ENCODE peak calls at places on chromosomes 12 and 14, in nine cellular contexts. I, L, Y, T, R, S, C, O and X are unnamed samples.

GRCh38 chr12:2244013-2244861 is 191.4 kb downstream of the CACNA1C start:
- DNase-seq in I (no peak), L (peak; percentile 97), Y (no peak), T (peak; percentile 2), R (peak; percentile 87), S (no peak), C (no peak), O (peak; percentile 34), X (no peak)

GRCh38 chr12:43241971-43242370 is 310.0 kb downstream of the ADAMTS20 start:
- DNase-seq in I (no peak), L (peak; percentile 71), Y (no peak), T (no peak), R (no peak), S (no peak), C (no peak), O (no peak), X (no peak)

GRCh38 chr12:122021193-122021821 is 377 bp upstream of the BCL7A start:
- DNase-seq in I (no peak), L (no peak), Y (no peak), T (no peak), R (peak; percentile 76), S (peak; percentile 44), C (peak; percentile 54), O (peak; percentile 31), X (peak; percentile 25)

GRCh38 chr12:128259556-128260070 is 7.4 kb upstream of the TMEM132C start:
- DNase-seq in I (no peak), L (no peak), Y (no peak), T (no peak), R (no peak), S (no peak), C (no peak), O (no peak), X (peak; percentile 62)

GRCh38 chr14:90600619-90601018 is 203.8 kb downstream of the CALM1 start:
- DNase-seq in I (no peak), L (no peak), Y (no peak), T (no peak), R (peak; percentile 49), S (no peak), C (no peak), O (no peak), X (no peak)

GRCh38 chr12:86551146-86551571 is 295.0 kb upstream of the MGAT4C start:
- DNase-seq in I (no peak), L (no peak), Y (no peak), T (no peak), R (no peak), S (no peak), C (no peak), O (no peak), X (no peak)

GRCh38 chr12:67855103-67855502 is 134.1 kb upstream of the IFNG-AS1 start:
- DNase-seq in I (no peak), L (no peak), Y (no peak), T (no peak), R (no peak), S (no peak), C (no peak), O (no peak), X (no peak)

GRCh38 chr14:104657563-104658324 is 31.7 kb upstream of the INF2 start:
- DNase-seq in I (peak; percentile 92), L (no peak), Y (no peak), T (no peak), R (no peak), S (peak; percentile 82), C (no peak), O (no peak), X (peak; percentile 88)

GRCh38 chr12:120342567-120343537 is 15.3 kb upstream of the PLA2G1B start:
- DNase-seq in I (no peak), L (no peak), Y (no peak), T (no peak), R (no peak), S (no peak), C (no peak), O (no peak), X (no peak)

GRCh38 chr12:124334976-124335375 is 40.1 kb downstream of the RFLNA start:
- DNase-seq in I (no peak), L (no peak), Y (no peak), T (no peak), R (no peak), S (no peak), C (no peak), O (no peak), X (no peak)

GRCh38 chr14:103870144-103870876 is 22.9 kb upstream of the PPP1R13B start:
- DNase-seq in I (no peak), L (no peak), Y (no peak), T (no peak), R (no peak), S (no peak), C (peak; percentile 73), O (no peak), X (no peak)

GRCh38 chr14:54818201-54819133 is 84.2 kb downstream of the GCH1 start:
- DNase-seq in I (peak; percentile 80), L (peak; percentile 69), Y (no peak), T (no peak), R (no peak), S (no peak), C (no peak), O (peak; percentile 24), X (no peak)

GRCh38 chr14:91372680-91373495 is 44.7 kb downstream of the CCDC88C start:
- DNase-seq in I (peak; percentile 78), L (no peak), Y (no peak), T (no peak), R (no peak), S (no peak), C (no peak), O (peak; percentile 55), X (peak; percentile 73)

GRCh38 chr14:70907172-70907995 is at the start of gene PCNX1:
- DNase-seq in I (peak; percentile 95), L (peak; percentile 79), Y (peak; percentile 77), T (peak; percentile 46), R (peak; percentile 94), S (peak; percentile 93), C (peak; percentile 92), O (peak; percentile 90), X (peak; percentile 92)

GRCh38 chr12:65631621-65632111 is 192.6 kb upstream of the HMGA2 start:
- DNase-seq in I (peak; percentile 61), L (peak; percentile 100), Y (no peak), T (peak; percentile 97), R (no peak), S (no peak), C (no peak), O (no peak), X (peak; percentile 4)

DNA sequence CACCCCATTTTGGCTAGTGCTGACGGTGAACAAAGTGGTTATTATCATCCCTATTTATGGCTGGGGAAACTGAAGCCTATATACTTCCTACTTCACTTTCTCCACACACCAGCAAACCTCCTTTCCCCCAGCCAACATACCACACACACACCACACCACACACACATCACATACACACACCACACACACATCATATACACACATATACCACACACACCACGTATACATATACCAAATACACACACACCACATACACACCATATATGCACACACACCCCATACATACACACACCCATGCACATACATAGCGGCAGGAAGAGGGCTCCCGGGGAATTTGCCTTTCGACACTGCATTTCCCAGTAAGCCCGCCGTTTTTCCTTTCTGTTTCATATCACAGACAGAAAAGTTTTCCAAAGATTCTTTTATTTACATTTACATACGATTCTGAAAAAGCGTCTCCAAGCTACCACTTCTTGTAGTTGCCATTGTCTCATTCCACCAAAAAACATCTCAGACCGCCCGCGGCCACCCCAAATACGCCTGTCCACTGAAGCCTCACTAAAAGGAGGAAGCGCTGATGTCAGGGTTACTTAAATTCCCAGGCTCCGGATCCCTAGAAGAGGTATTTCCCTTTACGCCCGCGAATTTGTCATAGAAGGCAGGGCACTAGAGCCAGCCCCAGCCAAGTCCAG is 826 bp upstream of the RAB5B start:
- DNase-seq in I (peak; percentile 55), L (peak; percentile 53), Y (no peak), T (no peak), R (no peak), S (no peak), C (no peak), O (peak; percentile 18), X (no peak)
- TF ChIP-seq POLR2A in I (peak; percentile 72), L (peak; percentile 84), Y (peak; percentile 49), T (no peak), R (peak; percentile 85), S (peak; percentile 74), C (peak; percentile 67), O (peak; percentile 68), X (peak; percentile 8)

GRCh38 chr12:48997719-48998496 is 1.3 kb downstream of the DDN start:
- DNase-seq in I (peak; percentile 78), L (no peak), Y (no peak), T (no peak), R (no peak), S (no peak), C (no peak), O (peak; percentile 63), X (no peak)
- H3K4me3 ChIP-seq in I (peak overlapping the region; percentile 51), L (no peak overlapping the region), Y (peak overlapping the region; percentile 47), T (peak overlapping the region; percentile 79), R (peak overlapping the region; percentile 48), S (peak overlapping the region; percentile 40), C (peak overlapping the region; percentile 36), O (peak overlapping the region; percentile 55), X (peak overlapping the region; percentile 50)

GRCh38 chr12:57549909-57550627 is at the start of gene KIF5A:
- DNase-seq in I (peak; percentile 65), L (no peak), Y (no peak), T (no peak), R (no peak), S (peak; percentile 42), C (peak; percentile 35), O (peak; percentile 49), X (peak; percentile 39)
- TF ChIP-seq POLR2A in I (no peak), L (no peak), Y (peak; percentile 20), T (no peak), R (no peak), S (no peak), C (no peak), O (no peak), X (no peak)

GRCh38 chr12:130223767-130224244 is 61.5 kb downstream of the FZD10 start:
- DNase-seq in I (no peak), L (no peak), Y (no peak), T (no peak), R (no peak), S (no peak), C (no peak), O (no peak), X (no peak)

GRCh38 chr12:130224613-130225012 is 62.3 kb downstream of the FZD10 start:
- DNase-seq in I (no peak), L (no peak), Y (no peak), T (no peak), R (no peak), S (no peak), C (no peak), O (no peak), X (no peak)

GRCh38 chr12:130222519-130223255 is 60.4 kb downstream of the FZD10 start:
- DNase-seq in I (no peak), L (no peak), Y (no peak), T (no peak), R (no peak), S (no peak), C (no peak), O (no peak), X (peak; percentile 40)

GRCh38 chr12:130218682-130219081 is 56.4 kb downstream of the FZD10 start:
- DNase-seq in I (no peak), L (no peak), Y (no peak), T (no peak), R (no peak), S (no peak), C (no peak), O (no peak), X (no peak)

DNA sequence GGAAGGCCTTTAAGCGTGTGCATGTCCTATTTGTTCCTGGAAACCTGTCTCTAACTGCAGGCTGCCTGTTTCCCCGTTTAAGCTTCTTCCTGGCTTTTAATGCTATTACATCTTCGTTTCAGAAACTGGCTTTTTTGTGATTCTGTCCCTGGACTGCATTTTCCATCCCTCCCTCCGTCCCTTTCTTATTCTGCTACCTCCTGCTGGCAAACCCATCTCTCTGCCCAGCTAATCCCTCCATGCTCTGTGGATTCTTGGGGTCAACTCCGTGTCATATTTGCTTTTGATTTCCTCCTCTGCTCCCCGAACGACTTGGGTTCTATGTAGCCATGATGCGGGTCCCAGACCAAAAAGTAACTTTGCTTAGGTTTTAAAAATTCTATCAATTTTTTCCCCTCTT is 58.1 kb downstream of the FZD10 start:
- DNase-seq in I (no peak), L (no peak), Y (no peak), T (no peak), R (no peak), S (no peak), C (no peak), O (no peak), X (no peak)
- H3K4me3 ChIP-seq in I (no peak overlapping the region), L (no peak overlapping the region), Y (no peak overlapping the region), T (no peak overlapping the region), R (no peak overlapping the region), S (no peak overlapping the region), C (no peak overlapping the region), O (no peak overlapping the region), X (no peak overlapping the region)